ENCODE peak calls at places on chromosomes 5 and 9, in ten cellular contexts. T, O, J, L, R, P, D, G, X and K are unnamed samples.
A peak's percentile ranks its signal among the peaks of the same experiment; 100 is the strongest.

GRCh38 chr5:132099905-132100304 is 26.3 kb downstream of the CSF2 start:
- DNase-seq in R (no peak), X (no peak), T (no peak), L (no peak), G (no peak), P (no peak), J (no peak), D (no peak), O (no peak), K (no peak)

GRCh38 chr5:167900521-167900920 is 390.9 kb upstream of the WWC1 start:
- DNase-seq in X (no peak), R (no peak), G (no peak), J (no peak), O (no peak), P (no peak), T (no peak), L (no peak), D (no peak), K (no peak)

GRCh38 chr5:35987776-35988175 is 3.4 kb downstream of the UGT3A1 start:
- DNase-seq in L (no peak), G (no peak), T (no peak), D (no peak), O (no peak), R (no peak), X (no peak), J (no peak), P (no peak), K (no peak)

GRCh38 chr9:3054017-3054586 is 210.2 kb upstream of the PUM3 start:
- DNase-seq in J (no peak), D (no peak), O (no peak), G (no peak), X (no peak), T (no peak), R (peak; percentile 23), P (no peak), L (no peak), K (no peak)

GRCh38 chr5:174283176-174283575 is 237.7 kb downstream of the NSG2 start:
- DNase-seq in D (no peak), G (no peak), T (no peak), R (no peak), J (no peak), L (no peak), O (no peak), P (no peak), X (no peak), K (no peak)

GRCh38 chr5:132238169-132238744 is 10.6 kb upstream of the P4HA2 start:
- DNase-seq in D (peak; percentile 51), J (peak; percentile 68), L (peak; percentile 88), R (peak; percentile 82), P (peak; percentile 79), X (peak; percentile 88), O (peak; percentile 59), T (peak; percentile 77), G (peak; percentile 23), K (peak; percentile 94)

GRCh38 chr5:40406426-40407211 is 273.1 kb upstream of the PTGER4 start:
- DNase-seq in X (no peak), G (no peak), L (no peak), O (no peak), P (peak; percentile 50), D (no peak), J (no peak), R (peak; percentile 16), T (no peak), K (no peak)

GRCh38 chr9:137294684-137295312 is 7.3 kb downstream of the NRARP start:
- DNase-seq in T (no peak), O (no peak), J (peak; percentile 46), P (no peak), G (no peak), R (peak; percentile 56), D (no peak), L (no peak), X (no peak), K (no peak)

GRCh38 chr5:154312571-154312970 is 122.0 kb downstream of the GALNT10 start:
- DNase-seq in J (no peak), R (no peak), G (no peak), P (no peak), X (no peak), O (no peak), D (peak; percentile 31), L (no peak), T (no peak), K (no peak)

GRCh38 chr5:173882632-173883031 is 5.5 kb upstream of the CPEB4 start:
- DNase-seq in G (no peak), D (peak; percentile 41), P (no peak), X (no peak), T (no peak), O (no peak), R (no peak), L (no peak), J (no peak), K (no peak)